ENCODE peak calls at places on chromosomes 2 and 18, in eight cellular contexts. G is A549, E is body of pancreas, J is adrenal gland, C is lower leg skin, M is Peyer's patch, Z is ovary, P is tibial nerve. I is an unnamed sample.
A peak's percentile ranks its signal among the peaks of the same experiment; 100 is the strongest.

GRCh38 chr18:3264362-3264761 is 2.4 kb downstream of the MYL12B start:
- DNase-seq in G (peak; percentile 30), E (no peak), J (peak; percentile 41), C (no peak), M (no peak), Z (no peak), P (no peak), I (no peak)

GRCh38 chr18:59124370-59124704 is 15.3 kb upstream of the SEC11C start:
- DNase-seq in G (no peak), E (no peak), J (no peak), C (no peak), M (no peak), Z (no peak), P (no peak), I (no peak)

GRCh38 chr2:46325178-46325928 is 28.1 kb downstream of the EPAS1 start:
- DNase-seq in G (no peak), E (no peak), J (no peak), C (no peak), M (no peak), Z (no peak), P (no peak), I (no peak)

GRCh38 chr18:34729740-34730338 is 19.7 kb downstream of the DTNA start:
- DNase-seq in G (no peak), E (no peak), J (no peak), C (no peak), M (no peak), Z (no peak), P (no peak), I (no peak)

GRCh38 chr2:207481924-207482323 is 47.8 kb upstream of the CREB1 start:
- DNase-seq in G (no peak), E (peak; percentile 38), J (no peak), C (no peak), M (no peak), Z (no peak), P (no peak), I (no peak)

GRCh38 chr18:63161032-63161727 is 158.4 kb downstream of the BCL2 start:
- DNase-seq in G (no peak), E (no peak), J (no peak), C (no peak), M (no peak), Z (no peak), P (no peak), I (no peak)

GRCh38 chr18:39389800-39390379 is 1824.3 kb upstream of the CELF4 start:
- DNase-seq in G (no peak), E (no peak), J (no peak), C (no peak), M (no peak), Z (no peak), P (no peak), I (no peak)

GRCh38 chr2:71417300-71418202 is 35.8 kb upstream of the DYSF start:
- DNase-seq in G (peak; percentile 39), E (no peak), J (no peak), C (no peak), M (no peak), Z (no peak), P (no peak), I (no peak)

GRCh38 chr2:25293145-25293544 is 48.6 kb downstream of the DNMT3A start:
- DNase-seq in G (no peak), E (no peak), J (no peak), C (no peak), M (no peak), Z (no peak), P (no peak), I (no peak)

GRCh38 chr2:85439986-85440385 is 21.5 kb downstream of the SH2D6 start:
- DNase-seq in G (no peak), E (no peak), J (no peak), C (no peak), M (no peak), Z (no peak), P (no peak), I (no peak)

GRCh38 chr2:101162561-101163330 is 11.6 kb upstream of the TBC1D8 start:
- DNase-seq in G (no peak), E (no peak), J (no peak), C (no peak), M (no peak), Z (no peak), P (no peak), I (no peak)

GRCh38 chr2:105375001-105375561 is 23.8 kb downstream of the FHL2 start:
- DNase-seq in G (no peak), E (peak; percentile 12), J (no peak), C (peak; percentile 43), M (no peak), Z (peak; percentile 65), P (no peak), I (no peak)

GRCh38 chr18:10051877-10052631 is 138.2 kb downstream of the VAPA start:
- DNase-seq in G (no peak), E (peak; percentile 53), J (no peak), C (no peak), M (no peak), Z (no peak), P (peak; percentile 62), I (no peak)

GRCh38 chr18:76955529-76956170 is 133.3 kb downstream of the ZNF236 start:
- DNase-seq in G (no peak), E (peak; percentile 40), J (no peak), C (no peak), M (no peak), Z (no peak), P (no peak), I (peak; percentile 87)

GRCh38 chr2:205435970-205436369 is 246.3 kb upstream of the NRP2 start:
- DNase-seq in G (no peak), E (no peak), J (no peak), C (no peak), M (no peak), Z (no peak), P (no peak), I (no peak)

GRCh38 chr2:230323385-230324106 is 3.4 kb upstream of the SP140L start:
- DNase-seq in G (peak; percentile 45), E (no peak), J (no peak), C (peak; percentile 68), M (no peak), Z (no peak), P (no peak), I (peak; percentile 65)

GRCh38 chr2:240237609-240238151 is 97.2 kb upstream of the OTOS start:
- DNase-seq in G (no peak), E (peak; percentile 95), J (peak; percentile 70), C (peak; percentile 68), M (no peak), Z (peak; percentile 41), P (no peak), I (no peak)

GRCh38 chr2:26770986-26771586 is 7.0 kb downstream of the SLC35F6 start:
- DNase-seq in G (peak; percentile 78), E (peak; percentile 90), J (peak; percentile 89), C (peak; percentile 93), M (peak; percentile 44), Z (peak; percentile 73), P (peak; percentile 88), I (no peak)

GRCh38 chr18:58095655-58096054 is 51.6 kb downstream of the NEDD4L start:
- DNase-seq in G (no peak), E (peak; percentile 89), J (peak; percentile 48), C (no peak), M (no peak), Z (no peak), P (no peak), I (no peak)

DNA sequence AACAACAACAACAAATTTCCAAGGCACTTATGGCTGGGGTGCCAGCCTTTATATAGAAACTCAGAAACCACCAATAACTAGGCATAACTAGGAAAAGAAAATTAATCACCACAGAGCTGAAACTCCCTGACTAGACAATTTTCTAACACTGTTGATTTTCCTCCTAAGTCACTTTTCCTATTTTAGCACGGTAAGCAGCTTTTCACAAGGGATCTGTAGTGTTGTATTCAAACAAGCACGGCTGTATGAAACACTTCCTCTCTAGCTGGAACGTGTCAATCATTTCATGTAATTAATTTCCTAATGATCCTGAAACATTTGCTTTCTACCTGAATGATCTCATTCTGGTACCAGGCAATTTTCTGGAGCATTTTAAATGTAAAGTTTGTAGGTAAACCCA is 645.0 kb downstream of the IRS1 start:
- DNase-seq in G (no peak), E (no peak), J (no peak), C (no peak), M (no peak), Z (no peak), P (no peak), I (no peak)
- TF ChIP-seq POLR2A in G (no peak), E (no peak), J (no peak), C (no peak), M (no peak), Z (no peak), P (no peak), I (no peak)

GRCh38 chr2:178009813-178010212 is 62.8 kb downstream of the PDE11A start:
- DNase-seq in G (no peak), E (no peak), J (no peak), C (no peak), M (no peak), Z (no peak), P (no peak), I (no peak)
- TF ChIP-seq POLR2A in G (no peak), E (no peak), J (no peak), C (no peak), M (no peak), Z (no peak), P (no peak), I (no peak)

DNA sequence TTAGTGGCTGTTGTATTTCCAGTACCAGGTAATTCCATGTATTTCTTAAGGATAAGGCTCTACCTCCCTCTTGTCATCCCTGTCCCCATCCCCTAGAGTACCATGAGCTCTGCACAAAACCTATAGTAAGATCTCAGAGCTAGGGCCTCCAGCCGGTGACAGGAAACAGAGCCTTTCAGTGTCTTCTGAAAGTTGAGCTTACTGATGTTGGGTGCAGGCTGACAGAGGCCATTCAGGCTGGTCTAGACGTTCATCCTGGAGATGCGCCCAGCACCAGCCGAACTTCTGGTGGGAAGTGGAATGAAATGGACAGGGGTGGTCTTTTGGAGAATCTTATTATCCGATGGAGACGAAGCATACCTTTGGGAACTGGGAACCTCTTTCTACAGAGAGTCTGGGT is 16.7 kb upstream of the LYPD6B start:
- DNase-seq in G (no peak), E (no peak), J (no peak), C (peak; percentile 48), M (no peak), Z (no peak), P (no peak), I (no peak)
- TF ChIP-seq POLR2A in G (no peak), E (no peak), J (no peak), C (no peak), M (no peak), Z (no peak), P (no peak), I (no peak)

DNA sequence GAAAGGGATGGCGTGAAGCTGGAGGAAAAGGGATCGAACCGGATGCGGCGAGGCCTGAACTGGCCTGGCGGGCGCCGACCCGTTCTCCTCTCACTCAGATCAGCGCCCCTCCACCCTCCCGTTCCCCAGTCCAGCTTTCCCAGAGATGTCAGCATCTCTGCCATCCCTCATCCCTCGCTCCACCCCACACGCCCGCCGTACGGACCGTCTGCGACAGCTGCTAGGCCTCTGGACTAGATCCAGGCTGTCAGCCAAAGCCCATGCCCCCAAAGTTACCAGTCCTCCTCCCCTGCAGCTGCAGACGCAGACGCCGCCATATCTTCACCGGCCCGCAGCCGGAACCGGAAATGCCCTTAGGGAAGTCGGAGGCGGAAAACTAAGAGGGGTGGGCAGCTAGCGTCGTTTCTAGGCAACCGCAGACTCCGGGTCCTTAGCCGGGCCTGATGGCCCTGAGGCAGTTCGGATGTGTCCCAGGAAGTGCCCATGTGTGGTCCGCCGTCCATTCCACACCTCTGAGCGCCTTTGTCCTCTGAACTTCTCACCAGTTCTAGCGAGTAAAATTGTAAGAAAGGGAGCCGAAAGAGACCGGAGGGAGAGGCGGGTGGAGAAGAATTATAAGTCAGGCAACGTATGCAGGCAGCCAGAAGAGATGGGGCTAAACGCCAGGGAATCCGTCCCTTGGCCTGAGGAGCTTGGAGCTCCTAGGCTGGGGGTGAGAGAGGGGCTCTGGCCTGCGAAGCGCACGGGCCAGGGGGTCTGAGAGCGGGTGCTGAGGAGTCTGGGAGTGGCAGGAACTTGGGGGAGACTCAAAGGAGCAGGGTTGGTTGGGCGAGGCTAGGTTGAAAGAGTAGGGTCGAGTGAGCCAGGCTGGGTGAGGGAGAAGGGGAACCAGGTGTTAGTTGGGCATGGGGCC is at the start of the genes RNF25 and STK36:
- DNase-seq in G (peak; percentile 84), E (peak; percentile 86), J (peak; percentile 80), C (peak; percentile 95), M (peak; percentile 79), Z (peak; percentile 86), P (peak; percentile 65), I (peak; percentile 88)
- TF ChIP-seq POLR2A in G (peak; percentile 88), E (peak; percentile 89), J (peak; percentile 37), C (no peak), M (peak; percentile 56), Z (peak; percentile 61), P (no peak), I (peak; percentile 65)

I was measured in upper lobe of left lung.